ENCODE peak calls at places on chromosomes 11 and 22, in six cellular contexts. A, S, M, I, G and U are unnamed samples.

GRCh38 chr11:88315981-88316441 is 21.5 kb downstream of the CTSC start:
- DNase-seq in S (no peak), I (no peak), M (no peak), G (no peak), A (no peak), U (no peak)

GRCh38 chr11:27179334-27179733 is 138.7 kb downstream of the BBOX1 start:
- DNase-seq in S (no peak), M (no peak), A (no peak), I (no peak), G (no peak), U (no peak)

GRCh38 chr22:40855104-40855959 is 1.1 kb downstream of the ST13 start:
- DNase-seq in I (no peak), S (no peak), M (no peak), G (no peak), A (no peak), U (no peak)

GRCh38 chr11:76910620-76911414 is 50.1 kb downstream of the ACER3 start:
- DNase-seq in M (no peak), S (no peak), G (peak), A (peak), I (no peak), U (no peak)

GRCh38 chr11:65014146-65014960 is at the start of gene ARL2:
- DNase-seq in I (no peak), S (no peak), M (no peak), G (no peak), A (no peak), U (no peak)

GRCh38 chr11:17730608-17731462 is 3.7 kb upstream of the KCNC1 start:
- DNase-seq in I (peak), A (peak), M (no peak), S (peak), G (peak), U (peak)

GRCh38 chr22:29216873-29217666 is 11.4 kb downstream of the EMID1 start:
- DNase-seq in M (no peak), S (no peak), I (no peak), G (no peak), A (no peak), U (no peak)

GRCh38 chr11:124538019-124538418 is 5.4 kb downstream of the OR8B12 start:
- DNase-seq in A (no peak), M (peak), S (no peak), I (no peak), G (no peak), U (peak)

GRCh38 chr11:80855975-80856524 is 1415.2 kb upstream of the TENM4 start:
- DNase-seq in A (no peak), S (no peak), G (no peak), M (no peak), I (no peak), U (peak)

GRCh38 chr22:48135641-48136040 is 1373.2 kb downstream of the TBC1D22A start:
- DNase-seq in S (no peak), M (no peak), G (no peak), A (no peak), I (no peak), U (no peak)

GRCh38 chr22:25360891-25361645 is 141.6 kb downstream of the CRYBB2 start:
- DNase-seq in G (no peak), S (no peak), A (no peak), M (no peak), I (no peak), U (no peak)

GRCh38 chr11:16841481-16841880 is 103.0 kb downstream of the C11orf58 start:
- DNase-seq in S (no peak), I (no peak), G (no peak), M (no peak), A (no peak), U (no peak)

GRCh38 chr11:108817971-108818370 is 153.1 kb downstream of the DDX10 start:
- DNase-seq in G (no peak), I (no peak), S (no peak), A (no peak), M (peak), U (no peak)

GRCh38 chr11:92451081-92451480 is 226.5 kb downstream of the FAT3 start:
- DNase-seq in M (no peak), G (no peak), I (no peak), S (no peak), A (no peak), U (no peak)
- TF ChIP-seq CTCF in M (no peak), G (no peak), I (no peak), S (no peak), A (no peak), U (no peak)

GRCh38 chr11:126113963-126114362 is 51.3 kb upstream of the CDON start:
- DNase-seq in I (no peak), S (no peak), A (no peak), M (no peak), G (no peak), U (no peak)

GRCh38 chr11:126112547-126112946 is 49.9 kb upstream of the CDON start:
- DNase-seq in G (peak), I (no peak), S (no peak), M (no peak), A (no peak), U (peak)

GRCh38 chr11:126111458-126112116 is 48.9 kb upstream of the CDON start:
- DNase-seq in M (no peak), A (no peak), S (peak), G (peak), I (no peak), U (no peak)

GRCh38 chr11:126113515-126113957 is 50.9 kb upstream of the CDON start:
- DNase-seq in M (peak), S (peak), A (no peak), I (peak), G (peak), U (peak)

GRCh38 chr11:126113012-126113411 is 50.3 kb upstream of the CDON start:
- DNase-seq in M (no peak), A (no peak), G (no peak), I (no peak), S (no peak), U (no peak)
- H3K4me3 ChIP-seq in M (no peak), A (no peak), G (no peak), I (no peak), S (no peak), U (no peak)

DNA sequence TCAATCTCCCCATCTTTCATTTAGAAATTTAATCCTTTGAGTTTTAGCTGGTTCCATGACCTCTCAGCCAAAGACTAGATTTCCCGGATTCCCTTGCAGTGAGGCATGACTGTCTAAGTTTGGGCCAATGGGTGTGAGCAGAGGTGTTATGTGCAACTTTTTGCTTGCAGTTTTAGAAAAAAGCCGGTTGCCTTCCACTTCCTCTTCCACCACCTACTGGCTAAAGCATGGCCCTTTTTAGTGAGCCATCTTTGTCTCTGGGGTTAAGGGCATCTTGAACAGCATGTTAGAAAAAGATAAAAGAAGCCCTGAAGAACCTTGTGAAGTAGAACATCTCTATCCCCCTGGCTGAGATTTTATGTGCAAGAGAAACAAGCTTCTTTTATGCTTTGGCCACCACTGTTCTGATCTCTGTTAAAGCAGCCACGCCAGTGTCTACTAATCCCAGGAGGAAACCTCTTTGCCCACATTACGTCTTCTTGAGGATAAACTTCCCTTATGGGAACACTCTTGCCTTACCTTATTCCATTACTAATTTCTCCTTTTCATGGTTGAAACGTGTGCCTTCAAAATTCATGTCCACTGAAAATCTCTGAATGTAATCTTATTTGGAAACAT is 279.9 kb downstream of the TENM4 start:
- DNase-seq in S (peak), I (no peak), A (peak), M (no peak), G (no peak), U (peak)
- TF ChIP-seq CTCF in S (peak), I (peak), A (peak), M (no peak), G (peak), U (peak)

GRCh38 chr11:96484361-96484760 is 94.5 kb downstream of the JRKL start:
- DNase-seq in I (no peak), G (no peak), M (no peak), A (no peak), S (no peak), U (no peak)

GRCh38 chr11:96481806-96482592 is 92.2 kb downstream of the JRKL start:
- DNase-seq in M (no peak), I (no peak), G (no peak), S (no peak), A (no peak), U (no peak)

GRCh38 chr11:96483550-96483949 is 93.7 kb downstream of the JRKL start:
- DNase-seq in S (no peak), M (no peak), G (no peak), A (no peak), I (no peak), U (no peak)

GRCh38 chr11:96481204-96481603 is 91.4 kb downstream of the JRKL start:
- DNase-seq in I (no peak), M (no peak), G (no peak), A (no peak), S (no peak), U (no peak)

GRCh38 chr11:96486890-96487633 is 97.2 kb downstream of the JRKL start:
- DNase-seq in G (no peak), S (peak), M (peak), I (no peak), A (peak), U (peak)
- H3K4me3 ChIP-seq in G (no peak), S (no peak), M (peak), I (no peak), A (no peak), U (no peak)

GRCh38 chr11:34359548-34359891 is 1.7 kb upstream of the ABTB2 start:
- DNase-seq in S (no peak), A (no peak), G (no peak), M (no peak), I (peak), U (no peak)
- TF ChIP-seq CTCF in S (no peak), A (peak), G (peak), M (no peak), I (peak), U (no peak)